ENCODE peak calls at places on chromosomes 12 and 14, in five cellular contexts. One of them, this sample, is unnamed.

GRCh38 chr12:100988278-100988625 is 193.7 kb downstream of the ANO4 start:
- DNase-seq in CD8-positive, alpha-beta T cell: no peak
- DNase-seq in endodermal cell: no peak
- DNase-seq in CD4-positive, alpha-beta T cell: no peak
- DNase-seq in NB4: no peak
- DNase-seq in this sample: no peak

GRCh38 chr12:12336049-12336411 is 14.0 kb downstream of the MANSC1 start:
- DNase-seq in CD8-positive, alpha-beta T cell: no peak
- DNase-seq in endodermal cell: no peak
- DNase-seq in CD4-positive, alpha-beta T cell: no peak
- DNase-seq in NB4: no peak
- DNase-seq in this sample: no peak

GRCh38 chr12:132887513-132888341 is at the start of gene CHFR:
- DNase-seq in CD8-positive, alpha-beta T cell: peak; percentile 96
- DNase-seq in endodermal cell: peak; percentile 99
- DNase-seq in CD4-positive, alpha-beta T cell: peak; percentile 92
- DNase-seq in NB4: peak; percentile 98
- DNase-seq in this sample: peak; percentile 86

GRCh38 chr12:6548556-6549378 is 7.1 kb downstream of the IFFO1 start:
- DNase-seq in CD8-positive, alpha-beta T cell: no peak
- DNase-seq in endodermal cell: no peak
- DNase-seq in CD4-positive, alpha-beta T cell: no peak
- DNase-seq in NB4: no peak
- DNase-seq in this sample: no peak

GRCh38 chr14:36553650-36554260 is 28.7 kb downstream of the NKX2-8 start:
- DNase-seq in CD8-positive, alpha-beta T cell: no peak
- DNase-seq in endodermal cell: peak; percentile 54
- DNase-seq in CD4-positive, alpha-beta T cell: no peak
- DNase-seq in NB4: peak; percentile 48
- DNase-seq in this sample: no peak

GRCh38 chr14:93114713-93115068 is 1.0 kb downstream of the ITPK1 start:
- DNase-seq in CD8-positive, alpha-beta T cell: no peak
- DNase-seq in endodermal cell: peak; percentile 68
- DNase-seq in CD4-positive, alpha-beta T cell: no peak
- DNase-seq in NB4: no peak
- DNase-seq in this sample: peak; percentile 22

GRCh38 chr14:33229269-33229924 is 290.7 kb downstream of the NPAS3 start:
- DNase-seq in CD8-positive, alpha-beta T cell: no peak
- DNase-seq in endodermal cell: no peak
- DNase-seq in CD4-positive, alpha-beta T cell: no peak
- DNase-seq in NB4: no peak
- DNase-seq in this sample: no peak

GRCh38 chr12:64190140-64190539 is 32.0 kb downstream of the KICS2 start:
- DNase-seq in CD8-positive, alpha-beta T cell: no peak
- DNase-seq in endodermal cell: no peak
- DNase-seq in CD4-positive, alpha-beta T cell: no peak
- DNase-seq in NB4: no peak
- DNase-seq in this sample: no peak

GRCh38 chr12:2244013-2244861 is 191.4 kb downstream of the CACNA1C start:
- DNase-seq in CD8-positive, alpha-beta T cell: no peak
- DNase-seq in endodermal cell: peak; percentile 95
- DNase-seq in CD4-positive, alpha-beta T cell: no peak
- DNase-seq in NB4: no peak
- DNase-seq in this sample: peak; percentile 44

GRCh38 chr12:117686210-117686609 is 282.6 kb downstream of the KSR2 start:
- DNase-seq in CD8-positive, alpha-beta T cell: no peak
- DNase-seq in endodermal cell: no peak
- DNase-seq in CD4-positive, alpha-beta T cell: no peak
- DNase-seq in NB4: no peak
- DNase-seq in this sample: no peak

GRCh38 chr12:117689857-117690256 is 278.9 kb downstream of the KSR2 start:
- DNase-seq in CD8-positive, alpha-beta T cell: no peak
- DNase-seq in endodermal cell: no peak
- DNase-seq in CD4-positive, alpha-beta T cell: no peak
- DNase-seq in NB4: no peak
- DNase-seq in this sample: no peak

GRCh38 chr12:117684471-117684870 is 284.3 kb downstream of the KSR2 start:
- DNase-seq in CD8-positive, alpha-beta T cell: no peak
- DNase-seq in endodermal cell: no peak
- DNase-seq in CD4-positive, alpha-beta T cell: no peak
- DNase-seq in NB4: no peak
- DNase-seq in this sample: no peak

GRCh38 chr12:117686911-117687377 is 281.8 kb downstream of the KSR2 start:
- DNase-seq in CD8-positive, alpha-beta T cell: no peak
- DNase-seq in endodermal cell: no peak
- DNase-seq in CD4-positive, alpha-beta T cell: no peak
- DNase-seq in NB4: no peak
- DNase-seq in this sample: no peak

DNA sequence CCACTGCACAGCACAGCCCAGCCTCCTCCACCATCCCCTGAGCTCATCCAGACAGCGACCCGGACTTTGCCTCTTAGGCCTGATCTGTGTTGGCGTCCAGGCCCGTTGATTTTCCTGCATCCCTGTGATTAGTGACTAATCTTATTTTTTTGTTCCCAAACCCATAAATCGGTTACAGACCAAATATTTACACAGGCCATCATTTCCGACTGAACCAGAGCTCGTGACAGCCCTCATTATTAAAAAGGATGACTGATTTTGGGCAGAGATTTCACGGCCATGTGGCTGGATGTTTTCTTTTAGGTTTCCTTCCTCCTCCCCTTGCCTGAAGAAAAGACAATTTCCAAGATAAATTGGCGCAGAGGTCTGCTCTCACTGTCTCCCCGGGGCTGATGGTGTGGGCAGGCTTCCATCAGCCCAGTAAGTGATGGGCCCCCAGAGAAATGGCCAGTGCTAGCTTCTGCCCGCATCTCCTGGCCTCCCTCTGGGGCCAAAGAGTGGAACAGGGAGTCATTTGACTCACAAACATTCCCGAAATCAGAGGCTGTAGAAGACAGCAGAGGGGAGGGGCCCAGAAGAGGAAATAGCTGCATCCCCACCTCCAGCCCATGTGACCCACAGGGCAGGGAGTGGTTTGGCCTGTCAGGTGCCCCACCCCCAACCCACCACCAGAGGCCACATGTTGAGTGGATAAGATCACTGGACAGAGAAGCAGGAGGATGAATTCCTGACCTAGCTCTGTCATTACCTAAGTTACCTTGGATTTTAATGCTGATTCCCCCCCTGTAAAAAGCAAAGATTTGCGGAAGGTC is 283.5 kb downstream of the KSR2 start:
- DNase-seq in CD8-positive, alpha-beta T cell: no peak
- DNase-seq in endodermal cell: peak; percentile 97
- DNase-seq in CD4-positive, alpha-beta T cell: no peak
- DNase-seq in NB4: peak; percentile 36
- DNase-seq in this sample: no peak
- TF ChIP-seq CTCF in CD8-positive, alpha-beta T cell: no peak
- TF ChIP-seq CTCF in endodermal cell: peak; percentile 46
- TF ChIP-seq CTCF in CD4-positive, alpha-beta T cell: no peak
- TF ChIP-seq CTCF in NB4: no peak
- TF ChIP-seq CTCF in this sample: no peak

GRCh38 chr12:54658306-54659264 is 10.4 kb upstream of the DCD start:
- DNase-seq in CD8-positive, alpha-beta T cell: no peak
- DNase-seq in endodermal cell: peak; percentile 98
- DNase-seq in CD4-positive, alpha-beta T cell: peak; percentile 31
- DNase-seq in NB4: peak; percentile 65
- DNase-seq in this sample: peak; percentile 43
- TF ChIP-seq CTCF in CD8-positive, alpha-beta T cell: peak; percentile 51
- TF ChIP-seq CTCF in endodermal cell: peak; percentile 89
- TF ChIP-seq CTCF in CD4-positive, alpha-beta T cell: peak; percentile 49
- TF ChIP-seq CTCF in NB4: peak; percentile 92
- TF ChIP-seq CTCF in this sample: peak; percentile 79

DNA sequence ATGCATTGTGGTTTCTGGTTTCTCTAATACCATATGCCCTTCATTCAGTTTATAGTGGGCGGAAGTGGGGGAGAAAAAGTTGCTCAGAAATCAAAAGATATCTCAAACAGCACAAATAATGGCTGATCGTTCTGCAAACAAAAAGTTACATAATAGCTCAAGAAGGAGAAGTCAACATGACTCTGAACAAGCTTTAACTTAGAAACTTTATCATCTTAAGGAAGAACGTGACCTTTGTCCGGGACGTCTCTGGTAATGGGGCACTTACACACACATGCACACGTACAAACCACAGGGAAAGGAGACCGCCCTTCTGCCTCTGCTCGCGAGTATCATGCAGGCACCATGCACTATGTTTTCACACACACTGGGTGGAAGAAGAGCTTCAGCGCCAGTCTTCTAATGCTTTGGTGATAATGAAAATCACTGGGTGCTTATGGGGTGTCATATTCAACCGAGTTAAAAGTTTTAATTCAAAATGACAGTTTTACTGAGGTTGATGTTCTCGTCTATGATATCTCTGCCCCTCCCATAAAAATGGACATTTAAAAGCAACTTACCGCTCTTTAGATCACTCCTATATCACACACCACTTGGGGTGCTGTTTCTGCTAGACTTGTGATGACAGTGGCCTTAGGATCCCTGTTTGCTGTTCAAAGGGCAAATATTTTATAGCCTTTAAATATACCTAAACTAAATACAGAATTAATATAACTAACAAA is 4.7 kb downstream of the FOS start:
- DNase-seq in CD8-positive, alpha-beta T cell: peak; percentile 51
- DNase-seq in endodermal cell: no peak
- DNase-seq in CD4-positive, alpha-beta T cell: no peak
- DNase-seq in NB4: peak; percentile 72
- DNase-seq in this sample: no peak
- TF ChIP-seq CTCF in CD8-positive, alpha-beta T cell: peak; percentile 31
- TF ChIP-seq CTCF in endodermal cell: peak; percentile 38
- TF ChIP-seq CTCF in CD4-positive, alpha-beta T cell: no peak
- TF ChIP-seq CTCF in NB4: peak; percentile 40
- TF ChIP-seq CTCF in this sample: no peak

DNA sequence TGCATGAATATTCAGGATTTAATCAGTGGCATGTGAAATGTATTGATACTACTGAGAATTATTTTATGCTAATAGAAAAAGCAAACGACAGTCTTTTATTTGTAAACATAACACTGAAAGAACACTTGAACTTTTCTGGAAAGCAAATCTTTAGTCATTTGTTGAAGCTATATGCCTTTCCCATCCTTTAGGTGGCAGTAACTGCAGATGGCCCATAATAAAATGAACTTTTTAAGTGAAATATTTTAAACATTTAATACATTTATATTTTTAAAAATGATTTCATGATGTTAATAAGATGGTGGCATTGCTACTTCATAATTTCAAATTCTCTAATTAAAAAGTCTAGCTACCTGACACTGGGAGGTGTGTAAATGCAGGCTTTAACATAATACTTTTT is 13.9 kb upstream of the KRR1 start:
- DNase-seq in CD8-positive, alpha-beta T cell: no peak
- DNase-seq in endodermal cell: no peak
- DNase-seq in CD4-positive, alpha-beta T cell: no peak
- DNase-seq in NB4: no peak
- DNase-seq in this sample: no peak
- TF ChIP-seq CTCF in CD8-positive, alpha-beta T cell: no peak
- TF ChIP-seq CTCF in endodermal cell: peak; percentile 62
- TF ChIP-seq CTCF in CD4-positive, alpha-beta T cell: no peak
- TF ChIP-seq CTCF in NB4: no peak
- TF ChIP-seq CTCF in this sample: peak; percentile 35

GRCh38 chr12:40312196-40312595 is 87.4 kb downstream of the LRRK2 start:
- DNase-seq in CD8-positive, alpha-beta T cell: no peak
- DNase-seq in endodermal cell: no peak
- DNase-seq in CD4-positive, alpha-beta T cell: no peak
- DNase-seq in NB4: no peak
- DNase-seq in this sample: no peak

GRCh38 chr12:40308851-40309420 is 84.1 kb downstream of the LRRK2 start:
- DNase-seq in CD8-positive, alpha-beta T cell: no peak
- DNase-seq in endodermal cell: no peak
- DNase-seq in CD4-positive, alpha-beta T cell: no peak
- DNase-seq in NB4: no peak
- DNase-seq in this sample: no peak

GRCh38 chr12:40312982-40313576 is 88.3 kb downstream of the LRRK2 start:
- DNase-seq in CD8-positive, alpha-beta T cell: no peak
- DNase-seq in endodermal cell: no peak
- DNase-seq in CD4-positive, alpha-beta T cell: no peak
- DNase-seq in NB4: peak; percentile 47
- DNase-seq in this sample: no peak

GRCh38 chr12:40313928-40314327 is 89.1 kb downstream of the LRRK2 start:
- DNase-seq in CD8-positive, alpha-beta T cell: no peak
- DNase-seq in endodermal cell: no peak
- DNase-seq in CD4-positive, alpha-beta T cell: no peak
- DNase-seq in NB4: no peak
- DNase-seq in this sample: no peak

GRCh38 chr12:40310201-40310600 is 85.4 kb downstream of the LRRK2 start:
- DNase-seq in CD8-positive, alpha-beta T cell: no peak
- DNase-seq in endodermal cell: no peak
- DNase-seq in CD4-positive, alpha-beta T cell: no peak
- DNase-seq in NB4: no peak
- DNase-seq in this sample: no peak
- TF ChIP-seq CTCF in CD8-positive, alpha-beta T cell: no peak
- TF ChIP-seq CTCF in endodermal cell: no peak
- TF ChIP-seq CTCF in CD4-positive, alpha-beta T cell: no peak
- TF ChIP-seq CTCF in NB4: no peak
- TF ChIP-seq CTCF in this sample: no peak

This sample was measured in progenitor cell of endocrine pancreas.